ENCODE peak calls at places on chromosomes 16 and 17, in ten cellular contexts. One of them, this sample, is unnamed.

GRCh38 chr16:19127674-19128131 is 13.9 kb downstream of the ITPRIPL2 start:
- DNase-seq in ascending aorta: no peak
- DNase-seq in AG10803: no peak
- DNase-seq in MM.1S: no peak
- DNase-seq in fibroblast of mammary gland: no peak
- DNase-seq in HFFc6: no peak
- DNase-seq in GM12864: no peak
- DNase-seq in glutamatergic neuron: no peak
- DNase-seq in bronchial epithelial cell: no peak
- DNase-seq in A549: no peak
- DNase-seq in this sample: no peak

GRCh38 chr16:20385844-20386832 is 18.4 kb downstream of the PDILT start:
- DNase-seq in glutamatergic neuron: peak
- DNase-seq in fibroblast of mammary gland: peak
- DNase-seq in A549: peak
- DNase-seq in bronchial epithelial cell: peak
- DNase-seq in ascending aorta: no peak
- DNase-seq in MM.1S: peak
- DNase-seq in HFFc6: peak
- DNase-seq in GM12864: no peak
- DNase-seq in AG10803: peak
- DNase-seq in this sample: peak

GRCh38 chr17:83080641-83081560 is 1.5 kb downstream of the METRNL start:
- DNase-seq in HFFc6: no peak
- DNase-seq in bronchial epithelial cell: no peak
- DNase-seq in glutamatergic neuron: peak
- DNase-seq in GM12864: no peak
- DNase-seq in AG10803: no peak
- DNase-seq in ascending aorta: no peak
- DNase-seq in A549: no peak
- DNase-seq in fibroblast of mammary gland: no peak
- DNase-seq in MM.1S: no peak
- DNase-seq in this sample: no peak

GRCh38 chr17:14198013-14198412 is 38.6 kb downstream of the CDRT15 start:
- DNase-seq in glutamatergic neuron: peak
- DNase-seq in A549: no peak
- DNase-seq in HFFc6: no peak
- DNase-seq in fibroblast of mammary gland: no peak
- DNase-seq in bronchial epithelial cell: no peak
- DNase-seq in GM12864: no peak
- DNase-seq in AG10803: no peak
- DNase-seq in ascending aorta: no peak
- DNase-seq in MM.1S: no peak
- DNase-seq in this sample: no peak

GRCh38 chr17:76337413-76337777 is 16.3 kb downstream of the PRPSAP1 start:
- DNase-seq in bronchial epithelial cell: no peak
- DNase-seq in A549: no peak
- DNase-seq in glutamatergic neuron: no peak
- DNase-seq in ascending aorta: no peak
- DNase-seq in MM.1S: no peak
- DNase-seq in AG10803: peak
- DNase-seq in fibroblast of mammary gland: peak
- DNase-seq in HFFc6: no peak
- DNase-seq in GM12864: no peak
- DNase-seq in this sample: no peak

GRCh38 chr16:17469742-17470001 is 1.1 kb downstream of the XYLT1 start:
- DNase-seq in HFFc6: no peak
- DNase-seq in glutamatergic neuron: no peak
- DNase-seq in A549: no peak
- DNase-seq in AG10803: no peak
- DNase-seq in GM12864: no peak
- DNase-seq in ascending aorta: no peak
- DNase-seq in bronchial epithelial cell: no peak
- DNase-seq in fibroblast of mammary gland: no peak
- DNase-seq in MM.1S: peak
- DNase-seq in this sample: no peak

GRCh38 chr17:74952431-74953128 is 16.9 kb downstream of the OTOP3 start:
- DNase-seq in glutamatergic neuron: no peak
- DNase-seq in GM12864: no peak
- DNase-seq in AG10803: no peak
- DNase-seq in fibroblast of mammary gland: no peak
- DNase-seq in HFFc6: no peak
- DNase-seq in ascending aorta: no peak
- DNase-seq in A549: no peak
- DNase-seq in bronchial epithelial cell: no peak
- DNase-seq in MM.1S: no peak
- DNase-seq in this sample: no peak

GRCh38 chr17:63774982-63775290 is 966 bp downstream of the DDX42 start:
- DNase-seq in GM12864: no peak
- DNase-seq in AG10803: peak
- DNase-seq in HFFc6: no peak
- DNase-seq in fibroblast of mammary gland: no peak
- DNase-seq in glutamatergic neuron: no peak
- DNase-seq in ascending aorta: no peak
- DNase-seq in A549: no peak
- DNase-seq in MM.1S: peak
- DNase-seq in bronchial epithelial cell: no peak
- DNase-seq in this sample: no peak

GRCh38 chr16:12750554-12750918 is 53.2 kb downstream of the CPPED1 start:
- DNase-seq in MM.1S: no peak
- DNase-seq in fibroblast of mammary gland: no peak
- DNase-seq in glutamatergic neuron: no peak
- DNase-seq in ascending aorta: no peak
- DNase-seq in HFFc6: no peak
- DNase-seq in GM12864: no peak
- DNase-seq in bronchial epithelial cell: no peak
- DNase-seq in A549: no peak
- DNase-seq in AG10803: no peak
- DNase-seq in this sample: no peak

GRCh38 chr16:9929313-9929712 is 252.9 kb downstream of the GRIN2A start:
- DNase-seq in A549: no peak
- DNase-seq in GM12864: no peak
- DNase-seq in glutamatergic neuron: no peak
- DNase-seq in MM.1S: peak
- DNase-seq in bronchial epithelial cell: no peak
- DNase-seq in fibroblast of mammary gland: no peak
- DNase-seq in HFFc6: no peak
- DNase-seq in ascending aorta: no peak
- DNase-seq in AG10803: no peak
- DNase-seq in this sample: no peak

GRCh38 chr17:62644487-62645173 is 17.2 kb downstream of the MRC2 start:
- DNase-seq in HFFc6: no peak
- DNase-seq in AG10803: no peak
- DNase-seq in A549: peak
- DNase-seq in fibroblast of mammary gland: no peak
- DNase-seq in ascending aorta: no peak
- DNase-seq in GM12864: no peak
- DNase-seq in MM.1S: no peak
- DNase-seq in bronchial epithelial cell: no peak
- DNase-seq in glutamatergic neuron: no peak
- DNase-seq in this sample: no peak

GRCh38 chr16:31262084-31262483 is 2.3 kb downstream of the ITGAM start:
- DNase-seq in MM.1S: no peak
- DNase-seq in GM12864: no peak
- DNase-seq in fibroblast of mammary gland: no peak
- DNase-seq in ascending aorta: no peak
- DNase-seq in AG10803: no peak
- DNase-seq in glutamatergic neuron: no peak
- DNase-seq in A549: no peak
- DNase-seq in HFFc6: no peak
- DNase-seq in bronchial epithelial cell: no peak
- DNase-seq in this sample: no peak

GRCh38 chr17:17484451-17484899 is 7.7 kb downstream of the MED9 start:
- DNase-seq in MM.1S: no peak
- DNase-seq in glutamatergic neuron: no peak
- DNase-seq in bronchial epithelial cell: peak
- DNase-seq in GM12864: no peak
- DNase-seq in HFFc6: no peak
- DNase-seq in A549: no peak
- DNase-seq in AG10803: no peak
- DNase-seq in fibroblast of mammary gland: peak
- DNase-seq in ascending aorta: no peak
- DNase-seq in this sample: no peak

GRCh38 chr17:2056221-2057129 is 1.6 kb downstream of the HIC1 start:
- DNase-seq in A549: no peak
- DNase-seq in MM.1S: no peak
- DNase-seq in bronchial epithelial cell: no peak
- DNase-seq in ascending aorta: no peak
- DNase-seq in AG10803: peak
- DNase-seq in HFFc6: peak
- DNase-seq in glutamatergic neuron: peak
- DNase-seq in fibroblast of mammary gland: no peak
- DNase-seq in GM12864: no peak
- DNase-seq in this sample: no peak
- TF ChIP-seq CTCF in A549: no peak
- TF ChIP-seq CTCF in MM.1S: no peak
- TF ChIP-seq CTCF in bronchial epithelial cell: no peak
- TF ChIP-seq CTCF in ascending aorta: no peak
- TF ChIP-seq CTCF in AG10803: no peak
- TF ChIP-seq CTCF in HFFc6: no peak
- TF ChIP-seq CTCF in glutamatergic neuron: no peak
- TF ChIP-seq CTCF in fibroblast of mammary gland: no peak
- TF ChIP-seq CTCF in GM12864: peak
- TF ChIP-seq CTCF in this sample: no peak

GRCh38 chr17:15377608-15378007 is 36.2 kb upstream of the TEKT3 start:
- DNase-seq in AG10803: peak
- DNase-seq in ascending aorta: no peak
- DNase-seq in GM12864: no peak
- DNase-seq in fibroblast of mammary gland: peak
- DNase-seq in glutamatergic neuron: no peak
- DNase-seq in bronchial epithelial cell: no peak
- DNase-seq in A549: no peak
- DNase-seq in MM.1S: no peak
- DNase-seq in HFFc6: peak
- DNase-seq in this sample: no peak

GRCh38 chr17:15378243-15378642 is 36.8 kb upstream of the TEKT3 start:
- DNase-seq in GM12864: no peak
- DNase-seq in MM.1S: no peak
- DNase-seq in bronchial epithelial cell: no peak
- DNase-seq in glutamatergic neuron: no peak
- DNase-seq in ascending aorta: no peak
- DNase-seq in AG10803: no peak
- DNase-seq in A549: no peak
- DNase-seq in fibroblast of mammary gland: no peak
- DNase-seq in HFFc6: no peak
- DNase-seq in this sample: no peak

GRCh38 chr17:15380447-15380846 is 39.0 kb upstream of the TEKT3 start:
- DNase-seq in MM.1S: no peak
- DNase-seq in fibroblast of mammary gland: no peak
- DNase-seq in GM12864: no peak
- DNase-seq in A549: no peak
- DNase-seq in bronchial epithelial cell: no peak
- DNase-seq in glutamatergic neuron: no peak
- DNase-seq in ascending aorta: no peak
- DNase-seq in AG10803: no peak
- DNase-seq in HFFc6: no peak
- DNase-seq in this sample: no peak

GRCh38 chr17:15379659-15380058 is 38.3 kb upstream of the TEKT3 start:
- DNase-seq in HFFc6: no peak
- DNase-seq in AG10803: no peak
- DNase-seq in MM.1S: no peak
- DNase-seq in bronchial epithelial cell: no peak
- DNase-seq in A549: no peak
- DNase-seq in fibroblast of mammary gland: no peak
- DNase-seq in glutamatergic neuron: no peak
- DNase-seq in GM12864: no peak
- DNase-seq in ascending aorta: no peak
- DNase-seq in this sample: no peak

DNA sequence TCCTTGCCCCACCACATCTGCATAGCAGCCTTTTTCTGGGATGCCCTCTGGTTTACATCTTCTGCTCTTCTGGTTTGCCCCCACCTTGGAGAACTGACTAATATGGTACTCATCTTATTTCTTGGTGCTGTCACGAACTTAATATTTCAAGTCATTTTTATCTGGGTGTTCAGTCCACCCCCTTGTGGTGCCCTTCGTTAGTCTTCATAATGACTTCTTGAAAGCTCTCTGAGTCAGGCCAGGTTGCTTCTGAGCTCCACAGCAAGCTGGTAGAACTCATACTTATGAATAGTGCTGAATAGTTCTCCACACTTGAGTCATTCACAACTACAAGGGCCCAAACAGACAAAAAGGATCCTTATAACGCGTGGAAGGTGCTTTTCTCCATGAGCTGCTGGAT is 35.8 kb upstream of the TEKT3 start:
- DNase-seq in glutamatergic neuron: no peak
- DNase-seq in fibroblast of mammary gland: peak
- DNase-seq in A549: no peak
- DNase-seq in AG10803: peak
- DNase-seq in MM.1S: no peak
- DNase-seq in bronchial epithelial cell: peak
- DNase-seq in HFFc6: peak
- DNase-seq in GM12864: no peak
- DNase-seq in ascending aorta: no peak
- DNase-seq in this sample: no peak
- TF ChIP-seq CTCF in glutamatergic neuron: no peak
- TF ChIP-seq CTCF in fibroblast of mammary gland: peak
- TF ChIP-seq CTCF in A549: no peak
- TF ChIP-seq CTCF in AG10803: peak
- TF ChIP-seq CTCF in MM.1S: no peak
- TF ChIP-seq CTCF in bronchial epithelial cell: no peak
- TF ChIP-seq CTCF in HFFc6: peak
- TF ChIP-seq CTCF in GM12864: no peak
- TF ChIP-seq CTCF in ascending aorta: no peak
- TF ChIP-seq CTCF in this sample: no peak

GRCh38 chr16:88991813-88992350 is 14.9 kb upstream of the CBFA2T3 start:
- DNase-seq in fibroblast of mammary gland: no peak
- DNase-seq in A549: no peak
- DNase-seq in ascending aorta: no peak
- DNase-seq in MM.1S: no peak
- DNase-seq in AG10803: no peak
- DNase-seq in HFFc6: no peak
- DNase-seq in GM12864: no peak
- DNase-seq in glutamatergic neuron: no peak
- DNase-seq in bronchial epithelial cell: no peak
- DNase-seq in this sample: no peak
- TF ChIP-seq CTCF in fibroblast of mammary gland: no peak
- TF ChIP-seq CTCF in A549: no peak
- TF ChIP-seq CTCF in ascending aorta: no peak
- TF ChIP-seq CTCF in MM.1S: no peak
- TF ChIP-seq CTCF in AG10803: no peak
- TF ChIP-seq CTCF in HFFc6: no peak
- TF ChIP-seq CTCF in GM12864: no peak
- TF ChIP-seq CTCF in glutamatergic neuron: no peak
- TF ChIP-seq CTCF in bronchial epithelial cell: no peak
- TF ChIP-seq CTCF in this sample: no peak

DNA sequence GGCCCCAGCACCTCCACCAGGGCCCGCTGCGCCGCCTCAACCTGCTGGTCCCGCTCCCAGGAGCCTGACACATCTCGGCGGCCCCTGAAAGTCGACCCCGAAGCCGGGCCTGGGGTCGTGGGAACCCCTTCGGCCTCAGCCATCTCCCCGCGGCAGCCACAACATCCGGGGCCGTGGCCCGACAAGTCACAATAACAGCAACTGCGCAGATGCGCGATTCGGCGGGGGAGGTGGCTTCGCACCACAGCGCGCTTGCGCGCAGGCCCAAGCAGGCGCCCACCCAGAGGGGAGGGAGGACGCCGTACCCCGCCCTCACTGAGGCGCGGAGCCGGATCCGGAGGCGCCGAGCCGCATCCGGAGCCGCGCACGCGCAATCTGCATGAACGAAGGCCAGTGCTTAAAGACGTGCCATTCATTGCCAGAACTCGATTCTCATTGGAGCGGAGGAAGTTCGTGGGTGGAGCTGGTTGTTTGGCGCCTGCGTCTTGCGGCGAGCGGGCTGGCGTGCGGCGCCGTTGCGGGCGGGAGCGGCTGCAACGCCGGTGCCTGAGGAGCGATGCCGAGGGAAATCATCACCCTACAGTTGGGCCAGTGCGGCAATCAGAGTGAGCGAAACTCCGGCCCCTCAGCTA is at the start of the genes RETREG3 and TUBG1:
- DNase-seq in GM12864: peak
- DNase-seq in HFFc6: peak
- DNase-seq in AG10803: peak
- DNase-seq in ascending aorta: peak
- DNase-seq in glutamatergic neuron: peak
- DNase-seq in fibroblast of mammary gland: peak
- DNase-seq in MM.1S: peak
- DNase-seq in A549: peak
- DNase-seq in bronchial epithelial cell: peak
- DNase-seq in this sample: peak
- TF ChIP-seq CTCF in GM12864: no peak
- TF ChIP-seq CTCF in HFFc6: peak
- TF ChIP-seq CTCF in AG10803: peak
- TF ChIP-seq CTCF in ascending aorta: peak
- TF ChIP-seq CTCF in glutamatergic neuron: no peak
- TF ChIP-seq CTCF in fibroblast of mammary gland: peak
- TF ChIP-seq CTCF in MM.1S: peak
- TF ChIP-seq CTCF in A549: no peak
- TF ChIP-seq CTCF in bronchial epithelial cell: peak
- TF ChIP-seq CTCF in this sample: no peak